ENCODE peak calls at places on chromosomes 11 and 22, in ten cellular contexts. K is cortex of kidney, X is heart right ventricle, D is NCI-H460, T is dorsolateral prefrontal cortex, A is substantia nigra, Q is Caki2, W is NCI-H1694 treated with DMSO at 0.1 percent for 48 hours, S is islet precursor cell, G is dermis blood vessel endothelial cell. C is an unnamed sample.

GRCh38 chr11:124917115-124917637 is 1.9 kb upstream of the HEPN1 start:
- DNase-seq in K (no peak), X (no peak), D (no peak), T (peak), A (peak), Q (no peak), W (peak), S (no peak), G (no peak), C (no peak)

GRCh38 chr22:39570665-39571064 is at the start of gene CACNA1I:
- DNase-seq in K (no peak), X (no peak), D (no peak), T (no peak), A (no peak), Q (no peak), W (no peak), S (no peak), G (no peak), C (no peak)

GRCh38 chr11:93783767-93784151 is 323 bp upstream of the MED17 start:
- DNase-seq in K (no peak), X (no peak), D (no peak), T (no peak), A (no peak), Q (no peak), W (no peak), S (no peak), G (no peak), C (no peak)

GRCh38 chr11:33700425-33701271 is at the start of gene C11orf91:
- DNase-seq in K (peak), X (peak), D (peak), T (peak), A (peak), Q (peak), W (peak), S (peak), G (peak), C (peak)

GRCh38 chr22:20386972-20387371 is 7.0 kb upstream of the ZNF74 start:
- DNase-seq in K (no peak), X (no peak), D (no peak), T (no peak), A (no peak), Q (no peak), W (no peak), S (no peak), G (no peak), C (no peak)

GRCh38 chr11:46731545-46731944 is 12.5 kb downstream of the F2 start:
- DNase-seq in K (no peak), X (no peak), D (no peak), T (no peak), A (no peak), Q (no peak), W (no peak), S (no peak), G (no peak), C (no peak)

GRCh38 chr11:17388609-17389204 is at the start of gene KCNJ11:
- DNase-seq in K (no peak), X (no peak), D (no peak), T (no peak), A (no peak), Q (no peak), W (no peak), S (no peak), G (no peak), C (peak)

GRCh38 chr11:13341028-13341427 is 63.4 kb downstream of the BMAL1 start:
- DNase-seq in K (no peak), X (no peak), D (no peak), T (no peak), A (no peak), Q (no peak), W (no peak), S (peak), G (no peak), C (no peak)

GRCh38 chr11:45149483-45150056 is 3.1 kb downstream of the PRDM11 start:
- DNase-seq in K (no peak), X (no peak), D (no peak), T (no peak), A (no peak), Q (no peak), W (no peak), S (peak), G (no peak), C (no peak)

GRCh38 chr11:36167073-36167472 is 122.2 kb downstream of the COMMD9 start:
- DNase-seq in K (no peak), X (no peak), D (no peak), T (no peak), A (no peak), Q (no peak), W (no peak), S (no peak), G (no peak), C (no peak)

GRCh38 chr11:78742430-78742829 is 167.8 kb upstream of the NARS2 start:
- DNase-seq in K (no peak), X (peak), D (no peak), T (no peak), A (no peak), Q (no peak), W (peak), S (no peak), G (no peak), C (peak)

GRCh38 chr11:78420796-78421209 is 3.2 kb upstream of the GAB2 start:
- DNase-seq in K (no peak), X (peak), D (no peak), T (no peak), A (peak), Q (no peak), W (no peak), S (peak), G (peak), C (no peak)

GRCh38 chr22:37999640-38000272 is 15.4 kb upstream of the SOX10 start:
- DNase-seq in K (no peak), X (no peak), D (peak), T (peak), A (peak), Q (peak), W (peak), S (no peak), G (peak), C (peak)

GRCh38 chr22:42069801-42070516 is 653 bp downstream of the NAGA start:
- DNase-seq in K (no peak), X (no peak), D (no peak), T (peak), A (no peak), Q (no peak), W (no peak), S (no peak), G (no peak), C (no peak)

GRCh38 chr11:70505761-70506657 is 107.7 kb downstream of the CTTN start:
- DNase-seq in K (no peak), X (no peak), D (no peak), T (no peak), A (no peak), Q (no peak), W (no peak), S (no peak), G (no peak), C (no peak)

GRCh38 chr11:117187007-117187406 is 8.5 kb downstream of the SIDT2 start:
- DNase-seq in K (no peak), X (no peak), D (no peak), T (no peak), A (no peak), Q (no peak), W (no peak), S (peak), G (no peak), C (no peak)

GRCh38 chr11:11510939-11511338 is 110.9 kb downstream of the GALNT18 start:
- DNase-seq in K (no peak), X (peak), D (no peak), T (peak), A (peak), Q (no peak), W (peak), S (no peak), G (no peak), C (no peak)

GRCh38 chr11:26649884-26650283 is 72.0 kb downstream of the SLC5A12 start:
- DNase-seq in K (no peak), X (no peak), D (peak), T (peak), A (peak), Q (peak), W (peak), S (peak), G (peak), C (peak)

GRCh38 chr22:35731321-35731720 is 13.6 kb downstream of the APOL5 start:
- DNase-seq in K (no peak), X (no peak), D (no peak), T (no peak), A (no peak), Q (no peak), W (no peak), S (no peak), G (no peak), C (no peak)

GRCh38 chr11:113045146-113045545 is 83.9 kb downstream of the NCAM1 start:
- DNase-seq in K (no peak), X (no peak), D (no peak), T (no peak), A (no peak), Q (peak), W (no peak), S (peak), G (no peak), C (no peak)

GRCh38 chr22:22105364-22105763 is 122.8 kb upstream of the TOP3B start:
- DNase-seq in K (no peak), X (no peak), D (no peak), T (no peak), A (no peak), Q (no peak), W (no peak), S (no peak), G (no peak), C (no peak)

GRCh38 chr11:15453211-15453715 is 338.5 kb downstream of the INSC start:
- DNase-seq in K (no peak), X (no peak), D (no peak), T (no peak), A (no peak), Q (no peak), W (no peak), S (no peak), G (no peak), C (no peak)

GRCh38 chr11:477042-477715 is 27.1 kb downstream of the PTDSS2 start:
- DNase-seq in K (no peak), X (no peak), D (no peak), T (no peak), A (no peak), Q (no peak), W (no peak), S (no peak), G (no peak), C (no peak)

GRCh38 chr11:70942593-70942992 is 309.8 kb downstream of the SHANK2 start:
- DNase-seq in K (no peak), X (no peak), D (no peak), T (no peak), A (no peak), Q (no peak), W (no peak), S (no peak), G (peak), C (no peak)

GRCh38 chr11:117914398-117914761 is 14.8 kb downstream of the TMPRSS13 start:
- DNase-seq in K (no peak), X (no peak), D (no peak), T (no peak), A (no peak), Q (no peak), W (no peak), S (peak), G (no peak), C (no peak)

GRCh38 chr11:102438311-102439062 is 14.1 kb downstream of the TMEM123 start:
- DNase-seq in K (no peak), X (no peak), D (no peak), T (no peak), A (no peak), Q (no peak), W (no peak), S (no peak), G (no peak), C (no peak)

GRCh38 chr11:3831378-3832239 is 9.2 kb downstream of the RHOG start:
- DNase-seq in K (no peak), X (no peak), D (no peak), T (no peak), A (peak), Q (no peak), W (no peak), S (no peak), G (no peak), C (no peak)

GRCh38 chr22:43600265-43600664 is 188.5 kb downstream of the MPPED1 start:
- DNase-seq in K (no peak), X (no peak), D (no peak), T (no peak), A (no peak), Q (no peak), W (no peak), S (no peak), G (no peak), C (no peak)

GRCh38 chr22:26835929-26836528 is 178.6 kb downstream of the MIAT start:
- DNase-seq in K (no peak), X (no peak), D (peak), T (peak), A (no peak), Q (peak), W (no peak), S (peak), G (peak), C (peak)

GRCh38 chr11:43573233-43573632 is 107.3 kb upstream of the HSD17B12 start:
- DNase-seq in K (no peak), X (no peak), D (peak), T (no peak), A (no peak), Q (no peak), W (peak), S (peak), G (peak), C (peak)

GRCh38 chr22:27995801-27996528 is 76.9 kb upstream of the PITPNB start:
- DNase-seq in K (no peak), X (no peak), D (no peak), T (no peak), A (no peak), Q (no peak), W (no peak), S (peak), G (no peak), C (no peak)

GRCh38 chr11:95081412-95081811 is 8.2 kb upstream of the ENDOD1 start:
- DNase-seq in K (no peak), X (peak), D (no peak), T (peak), A (peak), Q (no peak), W (no peak), S (peak), G (peak), C (no peak)

GRCh38 chr11:34356576-34356917 is 1.3 kb downstream of the ABTB2 start:
- DNase-seq in K (no peak), X (peak), D (no peak), T (no peak), A (peak), Q (peak), W (no peak), S (peak), G (no peak), C (no peak)

GRCh38 chr11:47514825-47515647 is 37.9 kb downstream of the CELF1 start:
- DNase-seq in K (no peak), X (no peak), D (no peak), T (no peak), A (no peak), Q (no peak), W (peak), S (no peak), G (peak), C (no peak)